ENCODE peak calls at places on chromosomes 7 and 10, in nine cellular contexts. Q is spleen; V is CD8-positive, alpha-beta memory T cell; R is CD4-positive, alpha-beta memory T cell; W is psoas muscle; C is foreskin keratinocyte; U is transverse colon; I is heart left ventricle; M is NT2/D1. Y is an unnamed sample.

GRCh38 chr7:127254163-127254684 is 1.5 kb upstream of the GRM8 start:
- DNase-seq in Q (no peak), V (no peak), R (no peak), W (no peak), C (no peak), U (no peak), I (no peak), M (no peak), Y (no peak)

GRCh38 chr10:43223056-43223455 is 43.8 kb downstream of the RASGEF1A start:
- DNase-seq in Q (no peak), V (no peak), R (no peak), W (no peak), C (no peak), U (no peak), I (no peak), M (no peak), Y (no peak)

GRCh38 chr10:7622969-7623368 is 43.8 kb downstream of the ITIH5 start:
- DNase-seq in Q (no peak), V (no peak), R (no peak), W (no peak), C (no peak), U (no peak), I (no peak), M (no peak), Y (no peak)

GRCh38 chr10:11095374-11095785 is 77.7 kb downstream of the CELF2 start:
- DNase-seq in Q (no peak), V (no peak), R (no peak), W (no peak), C (no peak), U (no peak), I (no peak), M (no peak), Y (no peak)

GRCh38 chr7:117273325-117274292 is 49.2 kb downstream of the WNT2 start:
- DNase-seq in Q (no peak), V (no peak), R (no peak), W (no peak), C (peak; percentile 63), U (no peak), I (no peak), M (no peak), Y (no peak)

GRCh38 chr10:14748471-14748870 is 26.2 kb downstream of the FAM107B start:
- DNase-seq in Q (no peak), V (no peak), R (no peak), W (peak; percentile 50), C (no peak), U (no peak), I (peak; percentile 27), M (no peak), Y (no peak)

GRCh38 chr7:80806653-80807052 is 112.2 kb downstream of the SEMA3C start:
- DNase-seq in Q (no peak), V (no peak), R (no peak), W (no peak), C (no peak), U (no peak), I (no peak), M (no peak), Y (no peak)

GRCh38 chr7:84688671-84689070 is 494.1 kb upstream of the SEMA3A start:
- DNase-seq in Q (no peak), V (no peak), R (no peak), W (no peak), C (no peak), U (no peak), I (no peak), M (no peak), Y (no peak)

GRCh38 chr7:37947840-37948198 is 27.4 kb downstream of the EPDR1 start:
- DNase-seq in Q (no peak), V (no peak), R (no peak), W (no peak), C (no peak), U (no peak), I (no peak), M (no peak), Y (no peak)

GRCh38 chr7:37945336-37945735 is 24.9 kb downstream of the EPDR1 start:
- DNase-seq in Q (no peak), V (no peak), R (no peak), W (no peak), C (no peak), U (no peak), I (no peak), M (no peak), Y (no peak)

GRCh38 chr7:37943905-37944736 is 23.7 kb downstream of the EPDR1 start:
- DNase-seq in Q (no peak), V (no peak), R (no peak), W (no peak), C (no peak), U (no peak), I (no peak), M (no peak), Y (no peak)

GRCh38 chr7:37944737-37945054 is 24.3 kb downstream of the EPDR1 start:
- DNase-seq in Q (no peak), V (no peak), R (no peak), W (no peak), C (no peak), U (no peak), I (no peak), M (no peak), Y (no peak)

DNA sequence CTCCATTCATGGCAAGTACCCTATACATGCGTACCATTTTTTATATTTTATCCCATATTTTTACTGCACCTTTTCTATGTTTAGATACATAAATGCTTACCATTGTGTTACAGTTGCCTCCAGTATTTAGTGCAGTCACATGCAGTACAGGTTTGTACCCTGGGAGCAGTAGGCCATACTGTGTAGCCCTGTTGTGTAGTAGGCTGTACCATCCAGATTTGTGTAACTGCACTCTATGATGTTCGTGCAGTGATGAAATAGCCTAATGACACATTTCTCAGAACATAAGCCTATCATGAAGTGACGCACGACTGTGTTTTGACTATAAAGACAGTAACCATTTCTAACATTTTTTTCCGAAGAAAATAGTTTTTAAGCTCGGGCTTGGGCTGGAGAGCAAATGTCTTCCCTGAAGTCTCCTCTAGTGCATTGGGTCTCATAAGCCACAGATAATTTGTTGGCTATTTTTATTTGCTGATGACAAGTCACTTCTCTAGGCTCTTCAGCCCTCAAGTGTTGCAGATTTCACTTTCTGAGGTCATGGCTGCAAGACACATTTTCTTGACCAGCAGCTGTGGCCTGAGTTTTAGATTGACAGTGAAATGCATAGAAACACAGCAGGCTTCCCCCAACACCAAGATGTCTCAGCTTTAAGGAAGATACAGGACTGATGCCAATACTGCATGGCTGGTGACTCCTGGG is 26.8 kb downstream of the EPDR1 start:
- DNase-seq in Q (no peak), V (no peak), R (no peak), W (no peak), C (no peak), U (no peak), I (no peak), M (no peak), Y (no peak)
- H3K4me1 ChIP-seq in Q (no peaks in the 10 kb centered on the region), V (no peaks in the 10 kb centered on the region), R (no peaks in the 10 kb centered on the region), W (peaks cover 32% of the 10 kb centered on the region), C (no peaks in the 10 kb centered on the region), U (no peaks in the 10 kb centered on the region), I (peaks cover 12% of the 10 kb centered on the region), M (no peaks in the 10 kb centered on the region), Y (peaks cover 23% of the 10 kb centered on the region)

DNA sequence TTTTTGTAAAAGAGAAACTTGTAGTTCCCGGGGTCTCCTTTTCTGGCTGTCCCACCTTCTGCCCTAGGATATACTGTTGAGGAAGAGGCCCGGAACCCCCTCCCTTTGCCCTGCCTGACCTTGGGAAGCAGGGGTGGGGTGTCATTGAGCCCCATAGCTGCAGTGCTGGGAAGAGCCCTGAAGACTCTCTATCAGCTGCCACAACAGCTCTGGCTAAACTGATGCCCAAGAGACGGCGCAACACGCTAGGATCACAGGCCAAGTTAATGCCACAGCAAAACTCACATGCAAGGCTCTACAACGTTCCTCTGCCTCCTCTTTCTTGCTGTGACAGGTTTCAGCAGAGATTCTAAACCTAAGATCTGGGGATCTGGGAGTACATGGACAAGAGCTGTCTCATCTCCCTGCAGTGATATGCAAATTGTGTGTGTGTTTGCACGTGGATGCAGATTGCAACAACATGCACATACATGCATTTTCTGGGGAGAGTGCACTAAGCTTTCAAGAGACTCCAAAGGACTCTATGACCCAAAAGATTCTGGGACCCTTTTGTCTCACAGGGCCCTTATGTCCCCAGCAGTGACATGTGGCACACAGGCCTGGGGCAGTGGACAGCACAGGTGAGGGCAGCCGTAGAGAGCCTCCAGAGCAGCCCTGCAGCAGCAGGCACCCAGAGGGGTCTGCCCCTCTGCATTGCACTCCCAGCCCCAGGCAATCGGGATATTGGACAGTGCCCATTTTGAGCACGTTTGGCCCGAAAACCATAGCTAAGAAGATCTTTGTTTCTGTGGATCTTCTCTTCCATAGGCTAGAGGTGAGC is 2.5 kb downstream of the RASSF4 start:
- DNase-seq in Q (peak; percentile 68), V (no peak), R (no peak), W (no peak), C (peak; percentile 33), U (no peak), I (no peak), M (no peak), Y (no peak)
- H3K4me1 ChIP-seq in Q (peaks cover 95% of the 10 kb centered on the region), V (peaks cover 30% of the 10 kb centered on the region), R (peaks cover 31% of the 10 kb centered on the region), W (peaks cover 75% of the 10 kb centered on the region), C (peaks cover 7% of the 10 kb centered on the region), U (peaks cover 38% of the 10 kb centered on the region), I (peaks cover 70% of the 10 kb centered on the region), M (peaks cover 9% of the 10 kb centered on the region), Y (no peaks in the 10 kb centered on the region)

DNA sequence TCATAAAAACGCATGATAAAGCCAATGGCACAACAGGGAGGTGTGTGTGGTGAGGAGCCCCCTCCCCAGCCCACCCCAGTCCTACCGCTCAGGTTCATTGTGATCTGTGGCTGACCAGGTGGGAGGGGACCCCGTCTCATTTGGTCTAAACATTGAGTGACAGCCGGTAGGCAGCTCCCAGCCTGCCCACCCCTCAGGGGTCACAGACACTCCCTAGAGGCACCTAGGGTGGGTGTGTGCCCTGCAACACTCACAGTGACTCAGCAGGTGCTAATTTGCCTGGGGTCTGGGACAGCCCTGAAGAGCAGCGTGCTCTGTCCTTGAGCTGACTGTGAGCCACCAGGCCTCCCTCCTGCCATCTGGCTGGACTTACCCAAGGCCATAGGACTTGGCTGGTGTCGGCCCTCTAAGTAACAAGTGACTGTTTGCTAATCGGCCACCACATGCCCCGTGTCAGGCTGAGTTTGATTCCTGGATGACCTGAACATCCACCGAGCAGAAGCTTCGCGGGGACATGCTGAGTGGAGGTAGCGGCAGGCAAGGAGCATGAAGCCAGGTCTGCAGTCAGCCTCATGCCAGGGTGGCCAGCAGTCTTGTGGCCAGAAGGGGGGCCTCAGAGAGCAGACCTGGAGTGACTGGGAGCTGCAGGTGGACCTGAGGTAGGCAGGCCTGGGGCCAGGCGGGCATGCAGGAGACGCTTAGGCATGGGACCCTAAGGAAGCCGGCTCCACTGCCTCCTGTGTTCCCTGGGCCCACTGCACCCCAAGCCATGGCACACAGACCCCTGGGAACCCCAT is 282.3 kb upstream of the SHH start:
- DNase-seq in Q (no peak), V (no peak), R (no peak), W (peak; percentile 29), C (no peak), U (no peak), I (no peak), M (no peak), Y (no peak)
- H3K4me1 ChIP-seq in Q (no peaks in the 10 kb centered on the region), V (no peaks in the 10 kb centered on the region), R (no peaks in the 10 kb centered on the region), W (no peaks in the 10 kb centered on the region), C (no peaks in the 10 kb centered on the region), U (no peaks in the 10 kb centered on the region), I (no peaks in the 10 kb centered on the region), M (no peaks in the 10 kb centered on the region), Y (no peaks in the 10 kb centered on the region)

GRCh38 chr7:107233174-107233573 is 64.4 kb downstream of the HBP1 start:
- DNase-seq in Q (no peak), V (no peak), R (no peak), W (no peak), C (no peak), U (no peak), I (no peak), M (no peak), Y (no peak)

GRCh38 chr7:107233981-107234380 is 65.2 kb downstream of the HBP1 start:
- DNase-seq in Q (no peak), V (no peak), R (no peak), W (no peak), C (no peak), U (no peak), I (no peak), M (no peak), Y (no peak)

GRCh38 chr7:107228291-107228690 is 59.5 kb downstream of the HBP1 start:
- DNase-seq in Q (no peak), V (no peak), R (no peak), W (no peak), C (no peak), U (no peak), I (no peak), M (no peak), Y (no peak)

GRCh38 chr7:107232568-107233090 is 63.8 kb downstream of the HBP1 start:
- DNase-seq in Q (no peak), V (no peak), R (no peak), W (no peak), C (no peak), U (no peak), I (no peak), M (no peak), Y (no peak)

DNA sequence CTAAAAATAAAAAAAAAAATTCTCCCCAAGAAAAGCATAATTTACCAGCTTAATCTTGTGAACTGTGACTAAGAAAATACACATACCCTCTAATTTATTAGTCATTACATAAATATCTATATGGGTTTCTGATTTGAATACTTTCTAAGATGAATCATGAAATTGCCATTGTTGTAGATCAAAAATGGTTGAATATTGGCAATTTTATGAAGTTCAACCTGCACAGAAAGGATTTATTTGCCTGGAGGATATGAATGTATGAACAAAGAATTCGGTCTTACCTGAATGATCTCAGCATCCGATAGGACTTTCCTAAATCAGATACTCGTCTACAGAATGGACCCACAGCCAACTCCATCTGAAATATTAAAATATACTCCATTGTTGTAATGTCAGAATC is 61.5 kb downstream of the HBP1 start:
- DNase-seq in Q (no peak), V (no peak), R (no peak), W (no peak), C (peak; percentile 86), U (no peak), I (no peak), M (no peak), Y (no peak)
- H3K4me1 ChIP-seq in Q (no peaks in the 10 kb centered on the region), V (no peaks in the 10 kb centered on the region), R (no peaks in the 10 kb centered on the region), W (peaks cover 10% of the 10 kb centered on the region), C (peaks cover 30% of the 10 kb centered on the region), U (peaks cover 4% of the 10 kb centered on the region), I (peaks cover 5% of the 10 kb centered on the region), M (no peaks in the 10 kb centered on the region), Y (no peaks in the 10 kb centered on the region)

Y was measured in tibial artery.